ENCODE peak calls at places on chromosomes 2 and 18, in four cellular contexts. C is mammary epithelial cell, E is right atrium auricular region, F is brain microvascular endothelial cell. H is an unnamed sample.

GRCh38 chr2:49687873-49688272 is 533.6 kb upstream of the FSHR start:
- DNase-seq in C (no peak), F (no peak), E (no peak), H (no peak)

GRCh38 chr2:174972924-174973323 is 32.3 kb downstream of the CHN1 start:
- DNase-seq in E (no peak), F (peak), C (peak), H (no peak)

GRCh38 chr2:119086327-119086726 is 72.2 kb downstream of the C1QL2 start:
- DNase-seq in F (no peak), E (no peak), C (no peak), H (no peak)

GRCh38 chr2:184517402-184517801 is 80.9 kb upstream of the ZNF804A start:
- DNase-seq in C (no peak), E (no peak), F (no peak), H (no peak)

GRCh38 chr2:121303531-121304263 is 18.7 kb upstream of the TFCP2L1 start:
- DNase-seq in F (no peak), E (no peak), C (peak), H (no peak)

GRCh38 chr2:73830871-73831401 is 2.2 kb downstream of the STAMBP start:
- DNase-seq in F (peak), E (no peak), C (peak), H (peak)

GRCh38 chr2:109558076-109558882 is 55.5 kb downstream of the SEPTIN10 start:
- DNase-seq in E (no peak), C (peak), F (peak), H (peak)

GRCh38 chr2:233142355-233142897 is 82.3 kb downstream of the INPP5D start:
- DNase-seq in C (no peak), E (no peak), F (no peak), H (no peak)

GRCh38 chr2:158953454-158953853 is 15.0 kb upstream of the TANC1 start:
- DNase-seq in E (no peak), F (peak), C (no peak), H (no peak)

GRCh38 chr2:218879881-218880748 is 537 bp upstream of the WNT10A start:
- DNase-seq in F (no peak), E (no peak), C (no peak), H (peak)

GRCh38 chr2:136116111-136116812 is 1.7 kb downstream of the CXCR4 start:
- DNase-seq in C (no peak), E (no peak), F (no peak), H (no peak)

GRCh38 chr2:95023222-95023597 is 2.3 kb upstream of the MAL start:
- DNase-seq in F (no peak), C (peak), E (no peak), H (peak)

GRCh38 chr2:50126845-50127244 is 905.1 kb downstream of the NRXN1 start:
- DNase-seq in C (no peak), F (no peak), E (no peak), H (no peak)

GRCh38 chr2:161243312-161243711 is 64.9 kb upstream of the PSMD14 start:
- DNase-seq in C (no peak), E (no peak), F (no peak), H (no peak)

GRCh38 chr2:161245237-161245505 is 63.1 kb upstream of the PSMD14 start:
- DNase-seq in C (no peak), E (no peak), F (no peak), H (no peak)

GRCh38 chr2:161246301-161246700 is 61.9 kb upstream of the PSMD14 start:
- DNase-seq in E (no peak), F (no peak), C (no peak), H (no peak)

GRCh38 chr2:161243873-161244272 is 64.4 kb upstream of the PSMD14 start:
- DNase-seq in F (no peak), E (no peak), C (no peak), H (no peak)

DNA sequence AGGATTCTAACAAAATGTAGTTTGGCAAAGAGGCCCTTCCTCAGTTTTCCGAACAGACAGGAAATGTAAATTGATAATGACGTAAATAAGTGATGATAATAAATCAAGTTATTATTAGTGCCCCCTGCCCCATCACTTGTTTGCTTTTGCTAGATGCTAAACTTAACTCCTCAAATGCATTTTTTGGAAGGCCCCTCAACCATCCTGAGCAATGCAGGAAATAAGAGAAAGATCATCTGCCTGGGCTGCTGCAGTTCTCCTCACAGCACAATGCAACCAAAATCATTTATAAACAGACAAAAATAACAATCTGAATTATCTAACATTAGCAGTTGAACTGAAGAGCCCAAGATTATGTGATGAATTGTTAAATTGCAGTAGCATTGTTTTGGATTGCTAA is 62.6 kb upstream of the PSMD14 start:
- DNase-seq in C (no peak), F (no peak), E (no peak), H (no peak)
- H3K27ac ChIP-seq in C (peak), F (no peak), E (no peak), H (no peak)

DNA sequence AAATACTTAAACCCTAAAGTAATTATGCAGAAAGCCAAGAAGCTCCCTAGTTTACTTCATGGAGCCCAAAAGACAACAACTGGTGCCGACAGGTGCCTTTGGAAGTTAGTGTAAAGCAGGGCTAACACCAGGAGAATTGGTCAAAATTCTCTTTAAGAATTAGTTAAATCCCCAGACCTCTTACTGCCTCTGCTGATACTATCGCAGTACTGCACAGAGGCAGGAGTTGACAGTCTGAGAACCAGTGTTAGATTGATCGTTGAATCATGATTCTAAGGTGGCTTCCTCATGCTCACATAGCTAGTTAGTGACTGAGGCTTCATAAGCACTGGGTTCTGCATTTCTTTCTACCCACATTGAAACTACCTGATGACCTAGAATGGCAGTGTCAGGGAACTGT is 445.0 kb downstream of the XIRP2 start:
- DNase-seq in C (no peak), F (no peak), E (no peak), H (no peak)
- TF ChIP-seq CTCF in C (no peak), F (peak), E (no peak), H (no peak)

GRCh38 chr2:11863103-11863502 is 116.7 kb downstream of the LPIN1 start:
- DNase-seq in F (no peak), C (no peak), E (no peak), H (no peak)
- H3K27ac ChIP-seq in F (no peak), C (no peak), E (peak), H (no peak)

GRCh38 chr18:35998967-35999366 is 26.5 kb downstream of the RMP24 start:
- DNase-seq in C (no peak), F (no peak), E (no peak), H (no peak)
- TF ChIP-seq CTCF in C (peak), F (peak), E (peak), H (peak)

GRCh38 chr2:235870515-235870914 is 297.7 kb downstream of the GBX2 start:
- DNase-seq in E (no peak), F (no peak), C (no peak), H (no peak)

GRCh38 chr2:235879116-235879515 is 289.1 kb downstream of the GBX2 start:
- DNase-seq in E (no peak), F (no peak), C (no peak), H (no peak)

GRCh38 chr2:235877271-235877670 is 290.9 kb downstream of the GBX2 start:
- DNase-seq in F (no peak), C (no peak), E (no peak), H (no peak)

DNA sequence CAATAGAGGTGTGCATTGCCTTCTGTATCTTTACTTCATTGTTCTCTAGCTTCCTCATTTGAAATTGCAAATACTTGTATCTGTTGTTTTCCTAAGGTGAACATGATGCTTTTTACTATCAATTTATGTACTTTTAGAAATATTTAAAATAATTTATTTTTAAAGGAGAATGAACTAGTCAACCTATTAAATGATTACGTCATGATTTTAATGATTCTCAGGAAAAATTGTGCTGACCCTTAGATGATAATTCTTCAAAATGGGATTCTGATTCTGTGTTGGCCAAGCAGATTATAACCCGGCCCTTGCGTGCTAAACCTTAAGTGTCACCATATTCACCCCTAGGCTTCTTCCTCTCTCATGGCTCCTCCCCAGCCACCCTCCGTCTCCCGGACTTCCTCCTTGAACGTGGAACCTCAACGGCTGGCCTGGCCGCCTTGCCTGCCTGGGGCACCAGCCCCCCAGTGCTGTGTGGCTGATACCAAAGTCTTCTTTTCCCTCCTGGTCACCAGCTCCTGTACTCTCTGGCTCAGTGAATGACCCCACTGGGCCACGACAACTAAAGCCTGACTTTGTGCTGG is 292.0 kb downstream of the GBX2 start:
- DNase-seq in F (no peak), C (no peak), E (no peak), H (no peak)
- H3K27ac ChIP-seq in F (no peak), C (no peak), E (no peak), H (no peak)

GRCh38 chr2:102142829-102143449 is 393 bp downstream of the IL1R1 start:
- DNase-seq in E (no peak), F (no peak), C (peak), H (no peak)

GRCh38 chr2:102140367-102140766 is 2.2 kb upstream of the IL1R1 start:
- DNase-seq in C (no peak), E (no peak), F (no peak), H (no peak)

GRCh38 chr2:102143450-102143985 is 972 bp downstream of the IL1R1 start:
- DNase-seq in E (no peak), C (no peak), F (no peak), H (no peak)

GRCh38 chr2:102141011-102141914 is 1.3 kb upstream of the IL1R1 start:
- DNase-seq in F (no peak), C (no peak), E (no peak), H (no peak)

GRCh38 chr2:102141915-102142828 is at the start of gene IL1R1:
- DNase-seq in F (peak), E (peak), C (peak), H (peak)
- TF ChIP-seq CTCF in F (no peak), E (no peak), C (no peak), H (no peak)

DNA sequence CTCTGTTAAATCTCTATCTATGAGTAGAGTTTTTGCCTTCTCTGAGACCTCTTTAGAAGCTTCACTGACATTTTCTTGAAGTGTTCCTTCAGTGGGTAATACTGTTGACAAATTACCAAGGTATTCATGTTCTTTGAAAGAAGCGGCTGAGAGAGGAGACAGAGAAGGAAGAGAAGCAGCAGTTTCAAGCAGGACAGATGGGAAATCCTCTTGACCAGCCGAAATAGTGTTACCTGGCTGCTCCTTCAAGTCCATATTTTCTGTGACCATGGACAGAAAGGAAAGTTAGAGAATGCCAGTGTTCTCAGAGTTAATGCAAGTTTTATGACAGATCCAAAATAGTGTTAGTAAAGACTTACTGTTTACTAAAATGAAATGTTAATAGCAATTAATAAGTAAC is 23.0 kb downstream of the RTN4 start:
- DNase-seq in C (no peak), E (no peak), F (no peak), H (no peak)
- H3K27ac ChIP-seq in C (no peak), E (no peak), F (no peak), H (no peak)